ENCODE peak calls at places on chromosomes 1 and 21, in five cellular contexts. W is stimulated activated CD8-positive, alpha-beta memory T cell treated with anti-CD3 and anti-CD28 coated beads, Interleukin-12 subunit alpha, Interleukin-12 subunit beta, amount 100 ng/mL, for 4 hours; R is LNCaP clone FGC; S is mucosa of gallbladder; Y is stimulated activated CD4-positive, alpha-beta T cell treated with anti-CD3 and anti-CD28 coated beads, TNF-alpha, amount 100 ng/mL, for 48 hours. O is an unnamed sample.

GRCh38 chr21:39022901-39023693 is 160.2 kb downstream of the PSMG1 start:
- DNase-seq in R (no peak), Y (no peak), S (peak), W (no peak), O (no peak)

GRCh38 chr1:72845342-72845741 is 563.0 kb upstream of the NEGR1 start:
- DNase-seq in Y (no peak), R (no peak), S (peak), W (no peak), O (peak)

GRCh38 chr1:223228931-223229528 is 86.0 kb upstream of the TLR5 start:
- DNase-seq in S (no peak), R (no peak), W (no peak), Y (no peak), O (no peak)

GRCh38 chr21:42102516-42102915 is 31.4 kb downstream of the UMODL1 start:
- DNase-seq in Y (no peak), S (no peak), R (no peak), W (no peak), O (no peak)

GRCh38 chr1:221419513-221420088 is 322.3 kb downstream of the DUSP10 start:
- DNase-seq in S (no peak), Y (no peak), W (no peak), R (no peak), O (no peak)

GRCh38 chr1:108051625-108052382 is 86.8 kb upstream of the VAV3 start:
- DNase-seq in R (peak), W (no peak), Y (no peak), S (peak), O (peak)

GRCh38 chr21:14956826-14957225 is 108.0 kb downstream of the NRIP1 start:
- DNase-seq in S (no peak), R (no peak), Y (no peak), W (no peak), O (no peak)

GRCh38 chr1:32215629-32216505 is 6.3 kb downstream of the TMEM234 start:
- DNase-seq in S (peak), R (no peak), W (peak), Y (peak), O (peak)

GRCh38 chr1:29933110-29933509 is 696.8 kb downstream of the PTPRU start:
- DNase-seq in W (no peak), Y (no peak), R (peak), S (no peak), O (no peak)

GRCh38 chr1:228277491-228278431 is 69.9 kb downstream of the OBSCN start:
- DNase-seq in Y (no peak), W (no peak), S (no peak), R (no peak), O (no peak)

GRCh38 chr1:109107785-109108184 is 6.1 kb upstream of the ELAPOR1 start:
- DNase-seq in R (no peak), S (no peak), Y (no peak), W (no peak), O (no peak)

GRCh38 chr1:214447557-214447871 is 103.9 kb downstream of the PTPN14 start:
- DNase-seq in W (no peak), R (no peak), Y (no peak), S (no peak), O (no peak)

GRCh38 chr1:197773856-197774255 is 1.4 kb downstream of the DENND1B start:
- DNase-seq in R (no peak), Y (no peak), W (no peak), S (no peak), O (no peak)

GRCh38 chr1:238063454-238063853 is 172.7 kb upstream of the ZP4 start:
- DNase-seq in S (peak), W (no peak), Y (no peak), R (no peak), O (no peak)

GRCh38 chr1:204435246-204435885 is 23.7 kb upstream of the PPP1R15B start:
- DNase-seq in R (no peak), W (no peak), S (no peak), Y (no peak), O (no peak)

GRCh38 chr1:111285879-111286278 is 4.8 kb upstream of the CHIA start:
- DNase-seq in R (no peak), S (no peak), W (no peak), Y (no peak), O (no peak)

GRCh38 chr1:246267896-246268295 is 239.2 kb downstream of the SMYD3 start:
- DNase-seq in W (no peak), S (no peak), R (no peak), Y (no peak), O (no peak)

O was measured in T47D.